ENCODE peak calls at places on chromosome 9, in four cellular contexts. G is substantia nigra; A is stimulated activated naive CD4-positive, alpha-beta T cell; C is NCI-H774. P is an unnamed sample.

GRCh38 chr9:91361294-91362201 is at the start of gene AUH:
- DNase-seq in G (peak), A (peak), C (peak), P (peak)

GRCh38 chr9:38689678-38690077 is 30.3 kb downstream of the FAM240B start:
- DNase-seq in G (no peak), A (no peak), C (peak), P (peak)

GRCh38 chr9:34546834-34547827 is 24.3 kb upstream of the ENHO start:
- DNase-seq in G (peak), A (peak), C (peak), P (peak)

GRCh38 chr9:36191290-36191645 is 547 bp downstream of the CLTA start:
- DNase-seq in G (no peak), A (peak), C (no peak), P (peak)

GRCh38 chr9:123753011-123753410 is 176.9 kb downstream of the DENND1A start:
- DNase-seq in G (no peak), A (no peak), C (no peak), P (no peak)

GRCh38 chr9:33289501-33289900 is 815 bp upstream of the NFX1 start:
- DNase-seq in G (no peak), A (no peak), C (no peak), P (peak)

GRCh38 chr9:86353591-86354047 is 591 bp downstream of the TUT7 start:
- DNase-seq in G (no peak), A (no peak), C (peak), P (peak)

GRCh38 chr9:70081120-70081495 is 37.5 kb downstream of the MAMDC2 start:
- DNase-seq in G (no peak), A (no peak), C (no peak), P (peak)

GRCh38 chr9:129242971-129243561 is 65.0 kb upstream of the IER5L start:
- DNase-seq in G (no peak), A (no peak), C (no peak), P (no peak)

GRCh38 chr9:136851941-136852663 is at the start of gene MAMDC4:
- DNase-seq in G (no peak), A (no peak), C (no peak), P (no peak)

GRCh38 chr9:111163738-111164399 is 125.6 kb upstream of the LPAR1 start:
- DNase-seq in G (no peak), A (no peak), C (no peak), P (no peak)

GRCh38 chr9:81397735-81398381 is 291.5 kb downstream of the TLE1 start:
- DNase-seq in G (no peak), A (no peak), C (no peak), P (no peak)

GRCh38 chr9:137984520-137985257 is 107.1 kb downstream of the CACNA1B start:
- DNase-seq in G (no peak), A (no peak), C (no peak), P (no peak)

P was measured in NCI-H146.